ENCODE peak calls at places on chromosomes 3 and 15, in nine cellular contexts. P is choroid plexus epithelial cell; I is stimulated activated CD8-positive, alpha-beta memory T cell treated with anti-CD3 and anti-CD28 coated beads, Interleukin-12 subunit alpha, Interleukin-12 subunit beta, amount 100 ng/mL, for 4 hours; G is fibroblast of the conjunctiva; L is SW 1271; H is cardiac fibroblast; J is stimulated activated CD4-positive, alpha-beta T cell treated with anti-CD3 and anti-CD28 coated beads, Interleukin-4, amount 100 ng/mL, for 48 hours; T is SHP77; R is HFF-Myc. K is an unnamed sample.

GRCh38 chr3:126157083-126157768 is 23.2 kb downstream of the ALDH1L1 start:
- DNase-seq in P (no peak), I (no peak), G (no peak), L (no peak), H (no peak), J (no peak), T (no peak), R (no peak), K (no peak)

GRCh38 chr3:194103475-194103874 is 32.5 kb upstream of the HES1 start:
- DNase-seq in P (no peak), I (peak), G (no peak), L (no peak), H (no peak), J (no peak), T (no peak), R (no peak), K (no peak)

GRCh38 chr3:13121553-13122001 is 48.3 kb upstream of the IQSEC1 start:
- DNase-seq in P (no peak), I (no peak), G (no peak), L (no peak), H (no peak), J (no peak), T (no peak), R (no peak), K (no peak)

GRCh38 chr3:141305436-141305835 is 62.9 kb upstream of the ZBTB38 start:
- DNase-seq in P (peak), I (no peak), G (peak), L (peak), H (peak), J (no peak), T (peak), R (no peak), K (no peak)

GRCh38 chr3:157807286-157807685 is 298.9 kb downstream of the SHOX2 start:
- DNase-seq in P (peak), I (no peak), G (no peak), L (no peak), H (peak), J (no peak), T (no peak), R (no peak), K (no peak)

GRCh38 chr3:10529809-10530208 is 24.4 kb upstream of the ATP2B2 start:
- DNase-seq in P (no peak), I (no peak), G (no peak), L (no peak), H (no peak), J (no peak), T (no peak), R (no peak), K (no peak)

GRCh38 chr3:38542401-38543298 is 46.5 kb downstream of the EXOG start:
- DNase-seq in P (no peak), I (no peak), G (no peak), L (peak), H (no peak), J (no peak), T (peak), R (no peak), K (no peak)

GRCh38 chr3:52087728-52088127 is 31.4 kb upstream of the DUSP7 start:
- DNase-seq in P (no peak), I (no peak), G (no peak), L (no peak), H (no peak), J (no peak), T (no peak), R (no peak), K (no peak)

GRCh38 chr15:57138260-57138895 is 219.9 kb downstream of the TCF12 start:
- DNase-seq in P (peak), I (no peak), G (peak), L (peak), H (peak), J (no peak), T (peak), R (peak), K (no peak)

GRCh38 chr3:178389258-178389657 is 147.0 kb upstream of the KCNMB2 start:
- DNase-seq in P (no peak), I (no peak), G (no peak), L (no peak), H (no peak), J (no peak), T (no peak), R (no peak), K (no peak)

GRCh38 chr15:88664151-88664778 is 25.4 kb downstream of the ISG20 start:
- DNase-seq in P (peak), I (no peak), G (no peak), L (peak), H (peak), J (no peak), T (no peak), R (no peak), K (no peak)

GRCh38 chr15:74995779-74996765 is 709 bp downstream of the SCAMP5 start:
- DNase-seq in P (no peak), I (no peak), G (no peak), L (no peak), H (no peak), J (no peak), T (peak), R (no peak), K (no peak)

GRCh38 chr3:58214484-58215316 is 3.9 kb upstream of the DNASE1L3 start:
- DNase-seq in P (peak), I (no peak), G (no peak), L (no peak), H (peak), J (peak), T (no peak), R (no peak), K (no peak)

GRCh38 chr3:187740446-187741399 is 4.5 kb downstream of the BCL6 start:
- DNase-seq in P (peak), I (peak), G (peak), L (peak), H (peak), J (peak), T (no peak), R (peak), K (no peak)

GRCh38 chr15:49864251-49864650 is 243.4 kb downstream of the DTWD1 start:
- DNase-seq in P (no peak), I (no peak), G (no peak), L (no peak), H (no peak), J (no peak), T (no peak), R (no peak), K (no peak)

GRCh38 chr3:39981547-39982184 is 172.3 kb downstream of the MYRIP start:
- DNase-seq in P (no peak), I (no peak), G (no peak), L (no peak), H (no peak), J (no peak), T (no peak), R (no peak), K (no peak)

GRCh38 chr15:62711691-62712454 is 330.7 kb upstream of the TPM1 start:
- DNase-seq in P (peak), I (no peak), G (no peak), L (no peak), H (peak), J (peak), T (no peak), R (no peak), K (no peak)

K was measured in glomerular endothelial cell.